ENCODE peak calls at places on chromosomes 3 and 15, in five cellular contexts. T is heart right ventricle, Q is lower leg skin, R is fibroblast of lung, U is activated B cell treated with CpG ODN at 0.5 μM for 24 hours. O is an unnamed sample.

GRCh38 chr3:115699741-115700140 is 76.4 kb downstream of the GAP43 start:
- DNase-seq in T (no peak), Q (no peak), R (no peak), U (no peak), O (no peak)

GRCh38 chr3:151933224-151933858 is 59.9 kb downstream of the SUCNR1 start:
- DNase-seq in T (no peak), Q (no peak), R (no peak), U (no peak), O (peak)

GRCh38 chr15:59687831-59688230 is 1.3 kb downstream of the BNIP2 start:
- DNase-seq in T (no peak), Q (no peak), R (peak), U (no peak), O (peak)

GRCh38 chr3:57756528-57757401 is 656 bp downstream of the SLMAP start:
- DNase-seq in T (peak), Q (peak), R (peak), U (peak), O (peak)

GRCh38 chr15:89165677-89166076 is 55.7 kb downstream of the RLBP1 start:
- DNase-seq in T (no peak), Q (no peak), R (no peak), U (no peak), O (no peak)

GRCh38 chr15:65620833-65621232 is 905 bp upstream of the SLC24A1 start:
- DNase-seq in T (no peak), Q (no peak), R (no peak), U (no peak), O (no peak)

GRCh38 chr3:72428803-72429202 is 419.4 kb downstream of the SHQ1 start:
- DNase-seq in T (no peak), Q (no peak), R (no peak), U (no peak), O (no peak)

GRCh38 chr3:48069339-48069738 is 53.1 kb upstream of the MAP4 start:
- DNase-seq in T (no peak), Q (no peak), R (peak), U (no peak), O (peak)

GRCh38 chr15:27234593-27234992 is 263.6 kb downstream of the GABRG3 start:
- DNase-seq in T (no peak), Q (no peak), R (peak), U (no peak), O (no peak)

GRCh38 chr3:134314588-134315285 is 59.5 kb downstream of the AMOTL2 start:
- DNase-seq in T (no peak), Q (no peak), R (no peak), U (no peak), O (no peak)

GRCh38 chr15:72998226-72998625 is 54.0 kb upstream of the NEO1 start:
- DNase-seq in T (no peak), Q (peak), R (no peak), U (no peak), O (no peak)

GRCh38 chr3:27556854-27557253 is 72.7 kb upstream of the SLC4A7 start:
- DNase-seq in T (no peak), Q (no peak), R (peak), U (no peak), O (peak)

GRCh38 chr3:177357352-177358084 is 160.2 kb upstream of the TBL1XR1 start:
- DNase-seq in T (no peak), Q (no peak), R (peak), U (no peak), O (peak)

GRCh38 chr3:101936419-101937331 is 87.4 kb downstream of the NFKBIZ start:
- DNase-seq in T (no peak), Q (no peak), R (peak), U (no peak), O (peak)

GRCh38 chr3:127144631-127145030 is 48.3 kb upstream of the PRR23E start:
- DNase-seq in T (no peak), Q (no peak), R (no peak), U (no peak), O (no peak)

GRCh38 chr3:173342679-173343078 is 54.9 kb upstream of the NLGN1 start:
- DNase-seq in T (no peak), Q (no peak), R (no peak), U (no peak), O (no peak)

GRCh38 chr15:71136159-71137137 is 21.2 kb downstream of the THSD4 start:
- DNase-seq in T (no peak), Q (no peak), R (peak), U (no peak), O (peak)

DNA sequence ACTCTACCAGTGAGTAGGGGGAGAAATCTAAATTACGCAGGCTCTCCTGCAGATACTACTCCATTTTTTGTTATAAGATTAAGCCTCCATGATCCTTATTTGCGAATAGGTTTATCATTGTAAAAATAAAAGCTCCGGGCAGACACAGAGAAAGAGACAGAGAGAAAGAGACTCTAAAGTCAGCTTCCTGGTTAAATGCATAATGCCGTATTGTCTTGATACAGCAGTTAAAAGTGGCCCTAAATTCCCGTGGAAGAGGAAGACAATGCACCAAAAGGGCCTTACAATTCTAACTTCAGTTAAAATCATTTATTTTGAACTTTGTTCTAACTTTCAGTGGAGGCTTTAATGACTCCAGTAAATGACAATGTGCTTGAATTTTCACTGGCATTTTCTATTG is 98.3 kb downstream of the SLC9A9 start:
- DNase-seq in T (no peak), Q (no peak), R (no peak), U (no peak), O (no peak)
- TF ChIP-seq CTCF in T (no peak), Q (no peak), R (no peak), U (no peak), O (no peak)

GRCh38 chr3:123629747-123630047 is 44.8 kb upstream of the HACD2 start:
- DNase-seq in T (no peak), Q (no peak), R (no peak), U (no peak), O (no peak)
- TF ChIP-seq CTCF in T (no peak), Q (no peak), R (no peak), U (no peak), O (no peak)

GRCh38 chr3:97883736-97884135 is 61.9 kb downstream of the CRYBG3 start:
- DNase-seq in T (no peak), Q (no peak), R (no peak), U (no peak), O (no peak)

GRCh38 chr3:97880267-97880666 is 58.5 kb downstream of the CRYBG3 start:
- DNase-seq in T (no peak), Q (no peak), R (no peak), U (no peak), O (no peak)

GRCh38 chr3:97885931-97886824 is 64.4 kb downstream of the CRYBG3 start:
- DNase-seq in T (no peak), Q (no peak), R (no peak), U (no peak), O (peak)

GRCh38 chr3:97884724-97885123 is 62.9 kb downstream of the CRYBG3 start:
- DNase-seq in T (no peak), Q (no peak), R (no peak), U (no peak), O (peak)

DNA sequence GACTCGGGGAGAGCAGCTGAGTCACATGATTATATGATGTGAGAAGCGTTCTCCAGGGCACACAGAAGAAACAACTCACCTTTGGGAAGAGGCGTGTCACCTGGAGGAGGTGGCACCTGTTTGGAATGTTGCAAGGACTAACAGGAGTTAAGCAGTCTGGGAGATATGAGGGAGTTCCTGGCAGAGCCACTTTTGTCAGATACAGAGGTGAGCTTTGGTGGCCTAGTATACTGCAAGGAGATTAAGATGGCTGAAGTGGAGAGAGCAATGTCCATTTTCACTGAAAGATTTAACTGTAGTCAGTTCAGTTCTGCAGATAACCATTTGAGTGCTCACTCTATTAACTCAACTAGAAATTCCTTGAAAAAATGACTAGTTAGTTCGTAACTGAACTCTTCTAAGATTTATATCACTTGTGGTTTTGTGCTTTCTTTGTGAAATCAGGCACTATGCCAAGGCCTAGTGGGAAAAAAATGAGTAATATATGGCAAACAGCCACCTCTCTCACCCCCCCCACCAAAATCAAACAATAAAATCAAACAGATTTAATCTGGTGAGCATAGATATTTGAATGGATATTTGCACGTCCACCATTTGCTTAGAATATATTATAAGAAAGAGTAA is 61.3 kb downstream of the CRYBG3 start:
- DNase-seq in T (no peak), Q (no peak), R (peak), U (no peak), O (peak)
- TF ChIP-seq CTCF in T (no peak), Q (no peak), R (no peak), U (no peak), O (no peak)

DNA sequence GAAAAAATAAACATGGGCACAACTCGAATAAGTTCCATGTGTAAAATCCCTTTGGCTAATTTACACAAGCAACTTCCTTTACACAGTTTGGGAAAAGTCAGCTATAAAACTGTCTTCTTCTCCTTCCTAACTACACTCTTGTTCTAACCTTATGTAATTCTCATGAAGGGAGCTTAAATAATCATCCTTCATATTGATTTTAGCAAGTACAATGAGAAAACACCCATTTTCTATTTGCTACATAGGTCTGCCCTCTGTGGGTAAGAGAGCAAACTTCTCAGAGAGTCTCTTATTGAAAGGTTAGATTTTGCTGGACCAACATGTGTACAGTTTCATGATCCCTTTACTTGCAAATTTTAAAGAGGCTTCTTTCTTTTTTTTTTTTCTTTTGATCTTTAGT is 398.5 kb downstream of the ROBO1 start:
- DNase-seq in T (no peak), Q (no peak), R (peak), U (no peak), O (peak)
- TF ChIP-seq CTCF in T (no peak), Q (no peak), R (peak), U (no peak), O (peak)

DNA sequence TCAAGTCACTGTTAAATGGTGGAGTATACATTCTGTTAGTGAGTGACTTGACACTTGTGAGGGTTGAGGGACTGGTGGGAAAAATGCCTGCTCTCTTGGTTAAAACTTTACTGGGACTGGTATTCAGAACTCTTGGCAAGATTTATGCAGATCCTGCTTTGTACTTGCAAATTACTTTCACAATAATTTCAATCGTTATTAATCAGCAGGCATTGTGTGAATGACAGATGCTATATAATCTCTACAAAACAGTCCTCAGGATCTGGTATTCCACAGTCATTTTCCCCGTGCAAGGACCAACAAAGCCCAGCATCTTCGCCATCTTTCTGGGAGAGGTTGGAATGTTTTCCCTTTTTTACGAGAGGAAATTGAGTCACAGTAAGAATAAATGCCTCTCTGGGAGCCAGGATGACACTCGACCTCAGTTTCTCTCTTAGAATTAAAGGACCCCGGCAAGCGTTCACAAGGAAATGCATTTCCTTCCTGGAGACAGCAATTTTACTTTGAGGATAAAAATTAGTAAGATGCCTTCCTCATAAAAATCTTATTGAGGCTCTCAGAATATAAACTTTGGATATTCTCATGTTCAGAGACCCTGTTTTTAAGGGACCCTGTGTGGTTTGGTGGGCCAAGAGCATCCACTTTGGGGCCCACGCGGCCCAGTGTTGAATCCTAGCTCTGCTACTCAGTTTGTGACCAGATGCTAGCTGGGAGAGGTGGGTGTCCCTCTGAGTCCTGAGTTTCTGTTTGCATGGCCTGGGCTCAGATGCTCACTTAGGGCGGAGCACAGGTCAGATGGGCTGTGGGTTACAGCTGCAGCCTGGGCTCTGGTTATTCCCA is 45.3 kb upstream of the PLCL2 start:
- DNase-seq in T (no peak), Q (no peak), R (no peak), U (no peak), O (no peak)
- TF ChIP-seq CTCF in T (no peak), Q (no peak), R (no peak), U (no peak), O (no peak)

GRCh38 chr3:18843930-18844329 is 304.4 kb upstream of the KCNH8 start:
- DNase-seq in T (no peak), Q (no peak), R (no peak), U (no peak), O (no peak)

GRCh38 chr3:18853269-18853668 is 295.0 kb upstream of the KCNH8 start:
- DNase-seq in T (no peak), Q (no peak), R (no peak), U (no peak), O (no peak)

GRCh38 chr3:18843188-18843587 is 305.1 kb upstream of the KCNH8 start:
- DNase-seq in T (no peak), Q (no peak), R (no peak), U (no peak), O (no peak)

GRCh38 chr3:18847583-18848197 is 300.6 kb upstream of the KCNH8 start:
- DNase-seq in T (no peak), Q (no peak), R (no peak), U (no peak), O (no peak)
- TF ChIP-seq CTCF in T (peak), Q (no peak), R (no peak), U (no peak), O (peak)

DNA sequence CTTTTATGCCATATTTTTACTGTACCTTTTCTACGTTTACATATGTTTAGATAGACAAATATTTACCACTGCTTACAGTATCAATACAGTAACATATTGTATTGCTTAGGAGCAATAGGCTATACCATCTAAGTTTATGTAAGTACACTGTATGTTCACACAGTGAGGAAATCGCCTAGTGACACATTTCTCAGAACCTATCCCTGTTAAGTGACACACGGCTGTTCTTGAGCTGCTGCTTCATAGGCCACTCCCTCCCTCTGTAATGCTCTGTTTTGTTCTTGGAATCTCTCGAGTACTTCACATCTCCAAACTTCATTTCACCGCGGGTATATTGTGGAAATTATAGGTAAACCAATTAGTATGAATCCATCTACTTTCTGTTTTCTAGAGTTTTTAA is 13.4 kb upstream of the SELENOT start:
- DNase-seq in T (no peak), Q (no peak), R (no peak), U (no peak), O (no peak)
- TF ChIP-seq CTCF in T (no peak), Q (no peak), R (no peak), U (no peak), O (no peak)

GRCh38 chr3:50807266-50807665 is 132.5 kb downstream of the DOCK3 start:
- DNase-seq in T (no peak), Q (peak), R (no peak), U (no peak), O (no peak)

GRCh38 chr3:50816896-50817295 is 142.2 kb downstream of the DOCK3 start:
- DNase-seq in T (no peak), Q (no peak), R (no peak), U (no peak), O (no peak)

GRCh38 chr3:50815844-50816243 is 141.1 kb downstream of the DOCK3 start:
- DNase-seq in T (no peak), Q (no peak), R (no peak), U (no peak), O (no peak)

GRCh38 chr3:50806806-50807205 is 132.1 kb downstream of the DOCK3 start:
- DNase-seq in T (no peak), Q (no peak), R (no peak), U (no peak), O (no peak)

DNA sequence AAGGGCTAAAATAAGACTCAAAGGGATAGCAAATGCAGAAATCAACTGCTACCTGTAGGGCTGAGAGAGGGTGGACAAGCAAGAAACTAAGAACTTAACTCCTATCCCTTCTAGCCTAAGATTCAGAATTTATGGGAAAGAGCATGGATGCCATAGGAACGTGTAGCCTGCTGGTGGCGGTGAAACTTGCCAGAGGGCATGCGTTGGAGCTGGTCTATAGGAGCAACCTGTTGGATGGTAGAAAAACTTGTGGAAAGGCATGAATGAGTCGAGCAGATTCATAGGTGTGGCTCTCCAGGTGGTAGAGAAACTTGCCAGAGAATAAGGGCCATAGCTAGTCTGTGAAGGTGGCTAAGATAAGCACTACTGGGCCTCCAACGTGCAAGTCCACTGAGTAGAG is 137.2 kb downstream of the DOCK3 start:
- DNase-seq in T (no peak), Q (no peak), R (no peak), U (no peak), O (no peak)
- TF ChIP-seq CTCF in T (no peak), Q (no peak), R (no peak), U (no peak), O (no peak)